ENCODE peak calls at places on chromosome 15, in eight cellular contexts. One of them, this sample, is unnamed.

GRCh38 chr15:90160781-90161727 is 40.1 kb upstream of the SEMA4B start:
- DNase-seq in H1: no peak
- DNase-seq in fibroblast of lung: no peak
- DNase-seq in HCT116: no peak
- DNase-seq in mammary epithelial cell: peak
- DNase-seq in neural progenitor cell: no peak
- DNase-seq in IMR-90: no peak
- DNase-seq in Karpas-422: no peak
- DNase-seq in this sample: peak

GRCh38 chr15:92377083-92377789 is 16.4 kb upstream of the ST8SIA2 start:
- DNase-seq in HCT116: no peak
- DNase-seq in mammary epithelial cell: peak
- DNase-seq in H1: no peak
- DNase-seq in neural progenitor cell: no peak
- DNase-seq in fibroblast of lung: peak
- DNase-seq in IMR-90: no peak
- DNase-seq in Karpas-422: no peak
- DNase-seq in this sample: peak

GRCh38 chr15:69663441-69663840 is 210.8 kb downstream of the RPLP1 start:
- DNase-seq in mammary epithelial cell: no peak
- DNase-seq in Karpas-422: no peak
- DNase-seq in IMR-90: no peak
- DNase-seq in neural progenitor cell: no peak
- DNase-seq in HCT116: no peak
- DNase-seq in H1: no peak
- DNase-seq in fibroblast of lung: no peak
- DNase-seq in this sample: no peak

GRCh38 chr15:69718916-69719315 is 266.3 kb downstream of the RPLP1 start:
- DNase-seq in mammary epithelial cell: no peak
- DNase-seq in HCT116: no peak
- DNase-seq in IMR-90: no peak
- DNase-seq in fibroblast of lung: no peak
- DNase-seq in H1: no peak
- DNase-seq in Karpas-422: no peak
- DNase-seq in neural progenitor cell: no peak
- DNase-seq in this sample: no peak

GRCh38 chr15:62173215-62173614 is 8.1 kb upstream of the C2CD4B start:
- DNase-seq in fibroblast of lung: peak
- DNase-seq in H1: no peak
- DNase-seq in IMR-90: no peak
- DNase-seq in mammary epithelial cell: no peak
- DNase-seq in Karpas-422: no peak
- DNase-seq in neural progenitor cell: no peak
- DNase-seq in HCT116: no peak
- DNase-seq in this sample: peak

GRCh38 chr15:40348471-40348864 is 2.4 kb upstream of the PHGR1 start:
- DNase-seq in mammary epithelial cell: no peak
- DNase-seq in fibroblast of lung: no peak
- DNase-seq in IMR-90: no peak
- DNase-seq in Karpas-422: no peak
- DNase-seq in HCT116: no peak
- DNase-seq in H1: no peak
- DNase-seq in neural progenitor cell: no peak
- DNase-seq in this sample: no peak

GRCh38 chr15:67064607-67065530 is 533 bp upstream of the SMAD3 start:
- DNase-seq in mammary epithelial cell: no peak
- DNase-seq in neural progenitor cell: peak
- DNase-seq in H1: no peak
- DNase-seq in IMR-90: no peak
- DNase-seq in Karpas-422: peak
- DNase-seq in HCT116: no peak
- DNase-seq in fibroblast of lung: peak
- DNase-seq in this sample: peak

GRCh38 chr15:44726568-44727461 is 9.5 kb upstream of the TRIM69 start:
- DNase-seq in H1: no peak
- DNase-seq in HCT116: peak
- DNase-seq in IMR-90: peak
- DNase-seq in Karpas-422: peak
- DNase-seq in mammary epithelial cell: peak
- DNase-seq in fibroblast of lung: peak
- DNase-seq in neural progenitor cell: no peak
- DNase-seq in this sample: peak

GRCh38 chr15:80202641-80203360 is 49.2 kb downstream of the CTXND1 start:
- DNase-seq in Karpas-422: no peak
- DNase-seq in IMR-90: no peak
- DNase-seq in HCT116: peak
- DNase-seq in mammary epithelial cell: peak
- DNase-seq in fibroblast of lung: no peak
- DNase-seq in neural progenitor cell: no peak
- DNase-seq in H1: no peak
- DNase-seq in this sample: peak

GRCh38 chr15:78850352-78850751 is 22.3 kb upstream of the MORF4L1 start:
- DNase-seq in mammary epithelial cell: no peak
- DNase-seq in Karpas-422: no peak
- DNase-seq in neural progenitor cell: no peak
- DNase-seq in IMR-90: no peak
- DNase-seq in H1: no peak
- DNase-seq in fibroblast of lung: no peak
- DNase-seq in HCT116: no peak
- DNase-seq in this sample: no peak

GRCh38 chr15:29043731-29044485 is 158.1 kb downstream of the APBA2 start:
- DNase-seq in fibroblast of lung: peak
- DNase-seq in neural progenitor cell: no peak
- DNase-seq in mammary epithelial cell: no peak
- DNase-seq in H1: no peak
- DNase-seq in Karpas-422: no peak
- DNase-seq in IMR-90: peak
- DNase-seq in HCT116: no peak
- DNase-seq in this sample: no peak

GRCh38 chr15:68666120-68666811 is 87.5 kb downstream of the CORO2B start:
- DNase-seq in IMR-90: no peak
- DNase-seq in fibroblast of lung: no peak
- DNase-seq in Karpas-422: no peak
- DNase-seq in HCT116: no peak
- DNase-seq in H1: no peak
- DNase-seq in mammary epithelial cell: no peak
- DNase-seq in neural progenitor cell: peak
- DNase-seq in this sample: no peak

GRCh38 chr15:74616020-74616939 is 644 bp downstream of the CLK3 start:
- DNase-seq in mammary epithelial cell: peak
- DNase-seq in fibroblast of lung: peak
- DNase-seq in H1: no peak
- DNase-seq in HCT116: no peak
- DNase-seq in Karpas-422: peak
- DNase-seq in neural progenitor cell: peak
- DNase-seq in IMR-90: peak
- DNase-seq in this sample: peak
- H2AFZ ChIP-seq in mammary epithelial cell: peak
- H2AFZ ChIP-seq in fibroblast of lung: no peak
- H2AFZ ChIP-seq in H1: no peak
- H2AFZ ChIP-seq in HCT116: no peak
- H2AFZ ChIP-seq in Karpas-422: no peak
- H2AFZ ChIP-seq in neural progenitor cell: no peak
- H2AFZ ChIP-seq in IMR-90: peak
- H2AFZ ChIP-seq in this sample: peak

DNA sequence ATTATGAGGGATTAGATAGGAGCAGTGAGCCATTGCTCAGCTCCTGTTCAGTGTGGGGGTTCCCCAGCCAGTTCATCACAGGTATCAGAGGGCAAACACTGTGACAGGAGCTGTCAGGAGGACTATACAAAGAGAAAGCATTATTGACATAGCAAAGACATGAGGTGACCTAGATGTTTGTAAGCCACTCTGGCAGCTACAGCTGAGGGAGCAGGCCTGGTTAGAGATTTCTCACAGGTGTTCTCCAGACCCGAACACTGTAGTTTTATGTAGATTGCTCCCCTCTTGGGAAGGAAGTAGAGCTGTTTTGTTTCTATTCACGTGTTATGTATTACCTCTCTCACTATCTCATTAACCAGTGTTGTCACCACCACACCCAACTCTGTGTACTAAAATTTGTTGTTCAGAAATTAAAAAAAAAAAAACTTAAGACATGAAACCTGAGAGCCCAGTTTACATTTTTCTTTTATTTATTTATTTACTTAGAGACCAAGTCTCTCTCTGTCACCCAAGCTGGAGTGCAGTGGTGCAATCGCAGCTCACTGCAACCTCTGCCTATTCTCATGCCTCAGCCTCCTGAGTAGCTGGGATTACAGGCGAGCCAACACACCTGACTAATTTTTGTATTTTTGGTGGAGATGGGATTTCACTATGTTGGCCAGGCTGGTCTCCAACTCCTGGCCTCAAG is 123.7 kb downstream of the RBPMS2 start:
- DNase-seq in H1: peak
- DNase-seq in Karpas-422: peak
- DNase-seq in neural progenitor cell: no peak
- DNase-seq in HCT116: no peak
- DNase-seq in fibroblast of lung: no peak
- DNase-seq in IMR-90: peak
- DNase-seq in mammary epithelial cell: peak
- DNase-seq in this sample: peak
- H3K27ac ChIP-seq in H1: no peak
- H3K27ac ChIP-seq in Karpas-422: peak
- H3K27ac ChIP-seq in neural progenitor cell: no peak
- H3K27ac ChIP-seq in HCT116: no peak
- H3K27ac ChIP-seq in fibroblast of lung: no peak
- H3K27ac ChIP-seq in IMR-90: no peak
- H3K27ac ChIP-seq in mammary epithelial cell: no peak
- H3K27ac ChIP-seq in this sample: no peak

GRCh38 chr15:71335591-71335990 is 220.3 kb downstream of the THSD4 start:
- DNase-seq in neural progenitor cell: no peak
- DNase-seq in fibroblast of lung: no peak
- DNase-seq in HCT116: no peak
- DNase-seq in IMR-90: peak
- DNase-seq in H1: no peak
- DNase-seq in Karpas-422: no peak
- DNase-seq in mammary epithelial cell: no peak
- DNase-seq in this sample: no peak
- H2AFZ ChIP-seq in neural progenitor cell: no peak
- H2AFZ ChIP-seq in fibroblast of lung: no peak
- H2AFZ ChIP-seq in HCT116: no peak
- H2AFZ ChIP-seq in IMR-90: no peak
- H2AFZ ChIP-seq in H1: no peak
- H2AFZ ChIP-seq in Karpas-422: no peak
- H2AFZ ChIP-seq in mammary epithelial cell: no peak
- H2AFZ ChIP-seq in this sample: no peak

DNA sequence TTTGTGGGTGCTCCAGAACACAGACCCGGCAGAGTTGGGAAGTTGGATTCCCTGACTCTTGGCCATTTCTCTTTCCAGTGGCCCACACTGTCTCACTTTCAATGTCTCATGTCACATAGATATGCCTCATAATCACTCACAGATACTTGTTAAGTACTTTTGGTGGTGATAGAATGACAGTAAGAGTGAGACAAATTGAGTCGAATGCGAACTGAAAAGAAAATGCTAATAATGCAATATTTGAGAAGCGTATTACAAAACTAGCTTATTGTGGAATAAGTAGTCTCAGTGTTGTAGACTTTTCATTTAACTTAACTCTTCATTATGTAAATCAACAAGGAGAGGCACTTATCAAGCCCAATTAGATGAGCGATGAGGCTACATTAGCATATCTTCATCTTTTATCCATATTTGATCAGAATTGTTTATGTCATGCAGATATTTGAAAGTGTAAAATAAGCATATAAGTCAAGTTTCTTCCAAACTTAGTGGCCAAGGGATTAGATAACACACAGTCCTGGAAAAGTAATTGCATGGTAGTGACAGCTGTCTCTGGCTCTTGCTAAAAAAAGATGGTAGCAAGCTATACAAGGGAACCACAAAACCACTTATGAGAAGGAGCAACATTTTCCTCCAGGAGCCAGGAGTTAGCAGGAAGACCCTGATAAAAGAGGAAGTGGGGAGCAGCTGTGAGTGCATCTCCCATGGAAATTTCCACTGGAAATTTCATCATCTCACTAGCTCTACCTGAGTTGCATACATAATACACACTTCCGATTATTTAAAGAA is 243.6 kb downstream of the ARRDC4 start:
- DNase-seq in H1: no peak
- DNase-seq in IMR-90: no peak
- DNase-seq in HCT116: no peak
- DNase-seq in neural progenitor cell: no peak
- DNase-seq in mammary epithelial cell: no peak
- DNase-seq in Karpas-422: no peak
- DNase-seq in fibroblast of lung: no peak
- DNase-seq in this sample: no peak
- H3K27ac ChIP-seq in H1: no peak
- H3K27ac ChIP-seq in IMR-90: no peak
- H3K27ac ChIP-seq in HCT116: no peak
- H3K27ac ChIP-seq in neural progenitor cell: no peak
- H3K27ac ChIP-seq in mammary epithelial cell: no peak
- H3K27ac ChIP-seq in Karpas-422: no peak
- H3K27ac ChIP-seq in fibroblast of lung: no peak
- H3K27ac ChIP-seq in this sample: no peak

GRCh38 chr15:50181206-50181982 is 602 bp upstream of the SLC27A2 start:
- DNase-seq in Karpas-422: no peak
- DNase-seq in H1: no peak
- DNase-seq in IMR-90: no peak
- DNase-seq in mammary epithelial cell: no peak
- DNase-seq in neural progenitor cell: no peak
- DNase-seq in fibroblast of lung: no peak
- DNase-seq in HCT116: no peak
- DNase-seq in this sample: no peak
- H2AFZ ChIP-seq in Karpas-422: no peak
- H2AFZ ChIP-seq in H1: peak
- H2AFZ ChIP-seq in IMR-90: peak
- H2AFZ ChIP-seq in mammary epithelial cell: peak
- H2AFZ ChIP-seq in neural progenitor cell: peak
- H2AFZ ChIP-seq in fibroblast of lung: no peak
- H2AFZ ChIP-seq in HCT116: peak
- H2AFZ ChIP-seq in this sample: peak

DNA sequence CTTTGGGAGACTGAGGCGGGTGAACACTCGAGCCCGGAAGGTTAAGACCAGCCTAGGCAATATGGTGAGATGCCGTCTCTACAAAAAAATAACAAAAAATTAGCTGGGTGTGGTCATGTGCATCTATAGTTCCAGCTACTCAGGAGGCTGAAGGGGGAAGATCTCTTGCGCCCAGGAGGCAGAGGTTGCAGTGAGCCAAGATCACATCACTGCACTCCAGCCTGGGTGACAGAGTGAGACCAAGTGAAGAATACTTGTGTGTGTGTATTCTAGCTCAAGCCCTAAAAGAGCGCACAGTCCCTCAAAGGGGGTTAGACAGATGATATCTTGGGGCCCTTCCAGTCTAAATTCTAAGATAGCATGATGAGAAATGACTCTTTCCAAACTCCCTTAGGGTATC is 23.7 kb downstream of the DAPK2 start:
- DNase-seq in fibroblast of lung: no peak
- DNase-seq in H1: no peak
- DNase-seq in neural progenitor cell: no peak
- DNase-seq in Karpas-422: no peak
- DNase-seq in mammary epithelial cell: no peak
- DNase-seq in HCT116: no peak
- DNase-seq in IMR-90: no peak
- DNase-seq in this sample: no peak
- H3K27ac ChIP-seq in fibroblast of lung: no peak
- H3K27ac ChIP-seq in H1: no peak
- H3K27ac ChIP-seq in neural progenitor cell: no peak
- H3K27ac ChIP-seq in Karpas-422: no peak
- H3K27ac ChIP-seq in mammary epithelial cell: no peak
- H3K27ac ChIP-seq in HCT116: no peak
- H3K27ac ChIP-seq in IMR-90: no peak
- H3K27ac ChIP-seq in this sample: no peak

This sample was measured in PC-3.